ENCODE peak calls at places on chromosome 10, in six cellular contexts. V, J, U, M, W and E are unnamed samples.

GRCh38 chr10:36606234-36606839 is 519.1 kb upstream of the ANKRD30A start:
- DNase-seq in V (no peak), J (peak; percentile 74), U (no peak), M (no peak), W (no peak), E (no peak)

GRCh38 chr10:4770766-4771553 is 55.0 kb upstream of the AKR1E2 start:
- DNase-seq in V (no peak), J (peak; percentile 98), U (no peak), M (no peak), W (no peak), E (peak; percentile 86)

GRCh38 chr10:85851300-85851699 is 515.3 kb downstream of the GRID1 start:
- DNase-seq in V (no peak), J (peak; percentile 96), U (no peak), M (no peak), W (no peak), E (no peak)

GRCh38 chr10:36880898-36881297 is 244.5 kb upstream of the ANKRD30A start:
- DNase-seq in V (no peak), J (peak; percentile 34), U (no peak), M (no peak), W (no peak), E (peak; percentile 14)

GRCh38 chr10:42866115-42866995 is 83.8 kb downstream of the BMS1 start:
- DNase-seq in V (peak; percentile 75), J (peak; percentile 26), U (peak; percentile 7), M (peak; percentile 72), W (peak; percentile 18), E (peak; percentile 42)

GRCh38 chr10:21203473-21204107 is 306.5 kb upstream of the NEBL start:
- DNase-seq in V (no peak), J (no peak), U (no peak), M (no peak), W (no peak), E (no peak)

GRCh38 chr10:71970331-71970730 is 6.1 kb downstream of the CHST3 start:
- DNase-seq in V (no peak), J (no peak), U (no peak), M (no peak), W (no peak), E (no peak)

GRCh38 chr10:86945361-86946214 is 11.8 kb downstream of the MMRN2 start:
- DNase-seq in V (no peak), J (no peak), U (no peak), M (no peak), W (no peak), E (no peak)

GRCh38 chr10:26451903-26452302 is 13.8 kb downstream of the APBB1IP start:
- DNase-seq in V (no peak), J (no peak), U (no peak), M (no peak), W (no peak), E (no peak)

GRCh38 chr10:77983384-77984341 is 45.7 kb downstream of the POLR3A start:
- DNase-seq in V (no peak), J (peak; percentile 29), U (no peak), M (no peak), W (no peak), E (no peak)

GRCh38 chr10:133124357-133125211 is 35.4 kb upstream of the KNDC1 start:
- DNase-seq in V (peak; percentile 59), J (no peak), U (no peak), M (peak; percentile 13), W (no peak), E (no peak)

GRCh38 chr10:26780106-26780792 is 80.5 kb downstream of the ABI1 start:
- DNase-seq in V (no peak), J (no peak), U (no peak), M (no peak), W (no peak), E (no peak)

GRCh38 chr10:22570733-22571430 is 143.5 kb downstream of the PIP4K2A start:
- DNase-seq in V (no peak), J (no peak), U (no peak), M (no peak), W (no peak), E (no peak)

GRCh38 chr10:132762267-132762666 is 23.7 kb downstream of the NKX6-2 start:
- DNase-seq in V (no peak), J (no peak), U (no peak), M (no peak), W (no peak), E (no peak)

GRCh38 chr10:71719042-71719441 is 536 bp downstream of the C10orf105 start:
- DNase-seq in V (no peak), J (no peak), U (no peak), M (no peak), W (no peak), E (no peak)

GRCh38 chr10:110008518-110009339 is 945 bp downstream of the ADD3 start:
- DNase-seq in V (peak; percentile 31), J (peak; percentile 46), U (no peak), M (no peak), W (no peak), E (no peak)

GRCh38 chr10:62545667-62546066 is 171.5 kb downstream of the ZNF365 start:
- DNase-seq in V (no peak), J (no peak), U (no peak), M (no peak), W (no peak), E (peak; percentile 50)

GRCh38 chr10:7525314-7526016 is 114.6 kb upstream of the SFMBT2 start:
- DNase-seq in V (peak; percentile 89), J (peak; percentile 54), U (peak; percentile 33), M (peak; percentile 40), W (peak; percentile 39), E (peak; percentile 68)

GRCh38 chr10:128518000-128518399 is 391.8 kb upstream of the MKI67 start:
- DNase-seq in V (no peak), J (no peak), U (no peak), M (no peak), W (no peak), E (no peak)

GRCh38 chr10:133062635-133063034 is 25.1 kb upstream of the ADGRA1 start:
- DNase-seq in V (no peak), J (no peak), U (no peak), M (no peak), W (no peak), E (no peak)

GRCh38 chr10:33506838-33507661 is 172.6 kb upstream of the NRP1 start:
- DNase-seq in V (no peak), J (peak; percentile 91), U (no peak), M (no peak), W (no peak), E (no peak)

GRCh38 chr10:120979435-120980315 is 128.5 kb downstream of the WDR11 start:
- DNase-seq in V (no peak), J (peak; percentile 53), U (no peak), M (peak; percentile 27), W (no peak), E (no peak)

GRCh38 chr10:21724695-21725371 is 190.8 kb downstream of the MLLT10 start:
- DNase-seq in V (peak; percentile 43), J (peak; percentile 97), U (no peak), M (peak; percentile 73), W (peak; percentile 35), E (peak; percentile 100)

GRCh38 chr10:119416855-119417254 is 125.7 kb downstream of the RGS10 start:
- DNase-seq in V (peak; percentile 92), J (peak; percentile 51), U (peak; percentile 53), M (peak; percentile 2), W (peak; percentile 74), E (peak; percentile 44)

GRCh38 chr10:598415-599170 is 90.9 kb downstream of the DIP2C start:
- DNase-seq in V (no peak), J (no peak), U (no peak), M (no peak), W (no peak), E (peak; percentile 78)

GRCh38 chr10:82564353-82565218 is 689.6 kb downstream of the NRG3 start:
- DNase-seq in V (no peak), J (no peak), U (no peak), M (no peak), W (no peak), E (no peak)

GRCh38 chr10:47450442-47450841 is 33.5 kb downstream of the ANXA8 start:
- DNase-seq in V (no peak), J (no peak), U (no peak), M (no peak), W (no peak), E (no peak)

GRCh38 chr10:44983066-44983894 is 4.7 kb upstream of the DEPP1 start:
- DNase-seq in V (no peak), J (no peak), U (no peak), M (no peak), W (no peak), E (no peak)

GRCh38 chr10:32367793-32368453 is 21.0 kb upstream of the EPC1 start:
- DNase-seq in V (no peak), J (peak; percentile 67), U (peak; percentile 62), M (peak; percentile 50), W (no peak), E (peak; percentile 49)

GRCh38 chr10:124708922-124709520 is 35.2 kb downstream of the FAM53B start:
- DNase-seq in V (no peak), J (no peak), U (no peak), M (no peak), W (no peak), E (no peak)

GRCh38 chr10:31947144-31947926 is 18.7 kb upstream of the ARHGAP12 start:
- DNase-seq in V (no peak), J (peak; percentile 92), U (no peak), M (no peak), W (no peak), E (peak; percentile 89)

GRCh38 chr10:121127151-121127906 is 276.2 kb downstream of the WDR11 start:
- DNase-seq in V (no peak), J (no peak), U (no peak), M (no peak), W (no peak), E (no peak)

GRCh38 chr10:77160679-77161078 is 476.9 kb downstream of the KCNMA1 start:
- DNase-seq in V (no peak), J (peak; percentile 99), U (no peak), M (no peak), W (no peak), E (peak; percentile 65)